ENCODE peak calls at places on chromosome 3, in eight cellular contexts. M, E, O, D, Z, U, W and I are unnamed samples.

GRCh38 chr3:194577985-194578905 is 55.0 kb downstream of the TMEM44 start:
- DNase-seq in M (peak), E (no peak), O (peak), D (peak), Z (peak), U (no peak), W (peak), I (no peak)

GRCh38 chr3:184372296-184372821 is 5.6 kb downstream of the THPO start:
- DNase-seq in M (no peak), E (no peak), O (no peak), D (no peak), Z (no peak), U (no peak), W (no peak), I (no peak)

GRCh38 chr3:173529062-173529711 is 131.6 kb downstream of the NLGN1 start:
- DNase-seq in M (no peak), E (peak), O (no peak), D (peak), Z (peak), U (no peak), W (peak), I (no peak)

GRCh38 chr3:64650096-64650622 is 37.6 kb downstream of the ADAMTS9 start:
- DNase-seq in M (no peak), E (no peak), O (no peak), D (no peak), Z (no peak), U (no peak), W (no peak), I (no peak)

GRCh38 chr3:170563712-170564423 is 22.0 kb downstream of the SLC7A14 start:
- DNase-seq in M (no peak), E (no peak), O (no peak), D (no peak), Z (no peak), U (no peak), W (no peak), I (no peak)

GRCh38 chr3:42473083-42473932 is 29.1 kb upstream of the VIPR1 start:
- DNase-seq in M (no peak), E (no peak), O (peak), D (no peak), Z (peak), U (no peak), W (no peak), I (peak)

GRCh38 chr3:157531771-157532170 is 28.6 kb upstream of the VEPH1 start:
- DNase-seq in M (no peak), E (no peak), O (no peak), D (no peak), Z (no peak), U (no peak), W (no peak), I (no peak)

GRCh38 chr3:150388468-150389418 is 19.4 kb upstream of the TSC22D2 start:
- DNase-seq in M (no peak), E (no peak), O (no peak), D (no peak), Z (no peak), U (no peak), W (no peak), I (no peak)

GRCh38 chr3:58049143-58049785 is 41.0 kb downstream of the FLNB start:
- DNase-seq in M (no peak), E (peak), O (peak), D (peak), Z (peak), U (no peak), W (peak), I (no peak)
- H3K27ac ChIP-seq in M (peak), E (peak), O (peak), D (peak), Z (peak), U (no peak), W (peak), I (peak)

GRCh38 chr3:114380233-114380645 is 86.4 kb downstream of the TIGIT start:
- DNase-seq in M (peak), E (peak), O (peak), D (no peak), Z (no peak), U (no peak), W (peak), I (no peak)

GRCh38 chr3:114376516-114376915 is 82.7 kb downstream of the TIGIT start:
- DNase-seq in M (no peak), E (no peak), O (no peak), D (no peak), Z (no peak), U (no peak), W (no peak), I (no peak)

GRCh38 chr3:114378760-114379159 is 84.9 kb downstream of the TIGIT start:
- DNase-seq in M (no peak), E (no peak), O (no peak), D (no peak), Z (no peak), U (no peak), W (no peak), I (no peak)

GRCh38 chr3:114377426-114377825 is 83.6 kb downstream of the TIGIT start:
- DNase-seq in M (no peak), E (no peak), O (no peak), D (no peak), Z (no peak), U (no peak), W (no peak), I (no peak)

DNA sequence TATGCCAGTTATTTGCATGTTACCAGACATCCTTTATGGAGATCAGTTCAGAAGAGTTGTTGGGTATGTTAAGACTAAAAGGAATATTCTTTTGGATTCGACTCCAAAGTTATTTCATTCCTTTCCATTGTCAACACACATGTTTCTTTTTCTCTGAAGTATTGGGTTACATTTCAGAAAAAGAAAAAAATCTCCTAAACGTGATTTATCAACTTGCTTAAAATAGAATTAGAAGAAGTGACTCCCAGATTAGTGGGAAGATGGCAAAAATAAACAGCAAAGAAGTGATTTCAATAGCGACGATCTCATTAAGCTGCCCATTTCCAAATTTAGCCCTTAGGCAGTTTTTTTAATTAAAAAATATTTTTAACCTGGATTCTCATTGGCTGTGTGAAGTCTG is 85.4 kb downstream of the TIGIT start:
- DNase-seq in M (no peak), E (no peak), O (no peak), D (no peak), Z (no peak), U (no peak), W (no peak), I (no peak)
- H3K27ac ChIP-seq in M (no peak), E (no peak), O (no peak), D (no peak), Z (no peak), U (no peak), W (no peak), I (no peak)

DNA sequence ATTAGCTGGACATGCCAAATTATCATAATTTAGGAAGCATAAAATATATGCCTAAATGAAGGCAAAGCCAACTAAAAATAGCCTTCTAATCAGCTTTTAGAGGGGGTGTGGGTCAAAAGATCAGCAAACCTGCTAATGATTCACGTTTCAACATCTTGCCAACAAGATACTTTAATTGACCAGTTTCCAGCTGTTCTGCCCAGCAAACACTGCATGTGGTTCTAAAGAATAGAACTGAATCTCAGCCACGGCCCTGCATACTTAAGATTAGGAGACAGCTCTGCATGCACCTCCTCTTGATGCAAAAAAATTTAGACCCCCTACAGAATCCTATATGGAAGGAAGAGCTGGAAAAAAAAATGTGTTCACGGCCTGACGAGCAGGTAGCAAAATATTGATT is 500.5 kb downstream of the TBL1XR1 start:
- DNase-seq in M (no peak), E (peak), O (no peak), D (no peak), Z (no peak), U (no peak), W (no peak), I (no peak)
- H3K27ac ChIP-seq in M (no peak), E (peak), O (no peak), D (no peak), Z (no peak), U (no peak), W (no peak), I (no peak)

GRCh38 chr3:55482496-55483195 is 4.5 kb downstream of the WNT5A start:
- DNase-seq in M (no peak), E (peak), O (no peak), D (no peak), Z (no peak), U (no peak), W (no peak), I (no peak)

GRCh38 chr3:55484741-55485207 is 2.3 kb downstream of the WNT5A start:
- DNase-seq in M (no peak), E (no peak), O (no peak), D (no peak), Z (no peak), U (no peak), W (no peak), I (no peak)

GRCh38 chr3:55484191-55484644 is 2.9 kb downstream of the WNT5A start:
- DNase-seq in M (no peak), E (peak), O (no peak), D (no peak), Z (no peak), U (no peak), W (no peak), I (no peak)

GRCh38 chr3:55481918-55482495 is 5.1 kb downstream of the WNT5A start:
- DNase-seq in M (no peak), E (peak), O (no peak), D (no peak), Z (no peak), U (no peak), W (no peak), I (no peak)

DNA sequence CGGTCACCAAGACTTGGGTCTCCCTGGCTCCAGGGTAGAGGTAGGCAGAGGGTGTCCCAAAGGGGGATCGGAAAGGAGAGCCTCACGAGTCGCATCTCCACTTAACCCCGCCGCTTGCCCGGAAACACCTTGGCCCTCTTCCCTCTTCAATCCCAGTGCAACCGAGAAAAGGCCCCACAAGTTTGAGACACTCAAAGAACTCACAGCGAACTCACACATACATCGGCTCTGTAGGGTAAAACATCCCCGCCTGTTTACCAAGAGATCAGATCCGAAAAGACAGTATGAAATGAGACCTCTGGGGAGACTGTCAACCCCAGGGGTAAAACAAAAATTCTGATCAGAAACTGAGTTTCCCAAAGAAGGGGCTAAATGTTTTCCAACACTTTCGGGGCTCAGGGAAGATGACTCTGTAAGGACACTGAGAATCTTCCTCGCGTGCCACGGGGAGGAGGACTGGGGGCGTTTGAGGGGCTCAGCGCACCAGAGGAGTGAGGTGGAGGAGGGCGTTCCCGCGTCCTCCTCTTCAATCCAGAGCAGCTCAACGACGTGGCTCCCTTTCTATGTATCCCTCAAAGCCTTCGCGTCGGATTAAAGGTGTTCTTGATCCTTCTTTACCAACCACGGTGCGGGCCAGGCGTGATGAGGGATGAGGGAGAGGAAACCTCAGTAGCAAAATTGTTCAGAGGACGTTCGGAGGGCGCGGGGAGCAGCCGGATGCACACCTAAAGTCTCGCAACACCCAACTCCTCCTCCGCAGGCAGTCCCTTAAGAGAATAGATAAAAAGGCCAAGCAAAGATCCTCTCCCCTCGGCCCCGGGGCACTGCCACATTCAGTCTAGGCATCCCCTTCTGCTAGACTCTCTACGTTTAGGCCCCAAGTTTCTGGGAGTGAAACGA is 3.7 kb downstream of the WNT5A start:
- DNase-seq in M (no peak), E (no peak), O (no peak), D (no peak), Z (no peak), U (no peak), W (no peak), I (no peak)
- H3K27ac ChIP-seq in M (no peak), E (no peak), O (no peak), D (no peak), Z (no peak), U (no peak), W (peak), I (no peak)

GRCh38 chr3:189460511-189460910 is 170.7 kb upstream of the TP63 start:
- DNase-seq in M (no peak), E (no peak), O (no peak), D (no peak), Z (no peak), U (no peak), W (no peak), I (no peak)

GRCh38 chr3:189457666-189458065 is 173.5 kb upstream of the TP63 start:
- DNase-seq in M (no peak), E (no peak), O (no peak), D (no peak), Z (no peak), U (no peak), W (no peak), I (no peak)

GRCh38 chr3:189458536-189458935 is 172.7 kb upstream of the TP63 start:
- DNase-seq in M (peak), E (no peak), O (no peak), D (no peak), Z (peak), U (no peak), W (peak), I (no peak)

GRCh38 chr3:189457201-189457607 is 174.0 kb upstream of the TP63 start:
- DNase-seq in M (no peak), E (no peak), O (no peak), D (no peak), Z (no peak), U (no peak), W (peak), I (no peak)

GRCh38 chr3:189459231-189459630 is 172.0 kb upstream of the TP63 start:
- DNase-seq in M (no peak), E (no peak), O (no peak), D (no peak), Z (no peak), U (no peak), W (no peak), I (no peak)
- H3K27ac ChIP-seq in M (no peak), E (no peak), O (no peak), D (no peak), Z (no peak), U (no peak), W (no peak), I (no peak)

GRCh38 chr3:100106094-100106493 is 8.2 kb downstream of the FILIP1L start:
- DNase-seq in M (no peak), E (no peak), O (no peak), D (no peak), Z (no peak), U (no peak), W (peak), I (no peak)

GRCh38 chr3:100104817-100105413 is 9.4 kb downstream of the FILIP1L start:
- DNase-seq in M (no peak), E (no peak), O (no peak), D (no peak), Z (no peak), U (no peak), W (no peak), I (no peak)

GRCh38 chr3:100107227-100107626 is 7.1 kb downstream of the FILIP1L start:
- DNase-seq in M (no peak), E (no peak), O (no peak), D (no peak), Z (no peak), U (no peak), W (peak), I (no peak)

GRCh38 chr3:100105536-100105935 is 8.8 kb downstream of the FILIP1L start:
- DNase-seq in M (no peak), E (no peak), O (no peak), D (no peak), Z (no peak), U (no peak), W (no peak), I (no peak)

GRCh38 chr3:100106531-100107155 is 7.7 kb downstream of the FILIP1L start:
- DNase-seq in M (no peak), E (no peak), O (no peak), D (no peak), Z (no peak), U (no peak), W (peak), I (no peak)
- H3K27ac ChIP-seq in M (peak), E (no peak), O (no peak), D (no peak), Z (peak), U (no peak), W (no peak), I (no peak)

GRCh38 chr3:115388166-115388565 is 235.1 kb upstream of the GAP43 start:
- DNase-seq in M (no peak), E (no peak), O (no peak), D (no peak), Z (no peak), U (no peak), W (no peak), I (no peak)
- H3K27ac ChIP-seq in M (no peak), E (no peak), O (no peak), D (no peak), Z (no peak), U (no peak), W (no peak), I (no peak)